ENCODE peak calls at places on chromosome 12, in four cellular contexts. Q is heart right ventricle, X is lower leg skin, R is tibial nerve. V is an unnamed sample.

GRCh38 chr12:96720363-96720705 is 186.7 kb upstream of the NEDD1 start:
- DNase-seq in R (no peak), X (no peak), Q (no peak), V (no peak)

GRCh38 chr12:89909753-89910152 is 201.1 kb upstream of the ATP2B1 start:
- DNase-seq in R (no peak), X (no peak), Q (no peak), V (no peak)

GRCh38 chr12:111322336-111323250 is 46.3 kb downstream of the PHETA1 start:
- DNase-seq in X (no peak), Q (peak; percentile 25), R (no peak), V (no peak)

GRCh38 chr12:116346222-116346621 is 68.7 kb upstream of the MED13L start:
- DNase-seq in R (no peak), Q (no peak), X (no peak), V (no peak)

GRCh38 chr12:12098689-12099010 is 27.9 kb downstream of the BCL2L14 start:
- DNase-seq in R (no peak), Q (no peak), X (no peak), V (no peak)

GRCh38 chr12:53234236-53234635 is 2.2 kb upstream of the RARG start:
- DNase-seq in X (no peak), Q (no peak), R (no peak), V (no peak)

GRCh38 chr12:80268924-80269749 is 169.8 kb downstream of the OTOGL start:
- DNase-seq in X (no peak), R (no peak), Q (no peak), V (no peak)

GRCh38 chr12:100539209-100539608 is 34.3 kb upstream of the GAS2L3 start:
- DNase-seq in Q (peak; percentile 10), X (no peak), R (no peak), V (no peak)

GRCh38 chr12:6959376-6960290 is 8.5 kb downstream of the PTPN6 start:
- DNase-seq in R (no peak), Q (peak; percentile 65), X (no peak), V (peak; percentile 73)

GRCh38 chr12:59587710-59588109 is 8.1 kb upstream of the SLC16A7 start:
- DNase-seq in R (no peak), Q (no peak), X (no peak), V (no peak)

GRCh38 chr12:64019654-64020053 is 175.2 kb downstream of the SRGAP1 start:
- DNase-seq in Q (no peak), X (no peak), R (no peak), V (no peak)

GRCh38 chr12:14554281-14555008 is 13.2 kb downstream of the PLBD1 start:
- DNase-seq in Q (peak; percentile 90), R (peak; percentile 59), X (peak; percentile 83), V (no peak)

GRCh38 chr12:117498256-117498655 is 136.8 kb upstream of the NOS1 start:
- DNase-seq in R (no peak), Q (no peak), X (no peak), V (no peak)

GRCh38 chr12:20220339-20220738 is 148.0 kb upstream of the PDE3A start:
- DNase-seq in R (no peak), Q (no peak), X (no peak), V (no peak)

GRCh38 chr12:95574799-95575452 is 23.6 kb upstream of the USP44 start:
- DNase-seq in Q (no peak), X (no peak), R (no peak), V (no peak)

GRCh38 chr12:80553316-80553715 is 109.3 kb downstream of the PTPRQ start:
- DNase-seq in Q (no peak), X (no peak), R (no peak), V (no peak)

GRCh38 chr12:94954029-94954685 is 49.3 kb downstream of the NDUFA12 start:
- DNase-seq in Q (no peak), X (peak; percentile 18), R (no peak), V (no peak)

GRCh38 chr12:91588874-91589454 is 406.3 kb upstream of the DCN start:
- DNase-seq in R (no peak), Q (no peak), X (no peak), V (no peak)

GRCh38 chr12:19546027-19546426 is 106.7 kb downstream of the AEBP2 start:
- DNase-seq in R (peak; percentile 26), Q (peak; percentile 13), X (peak; percentile 75), V (no peak)

GRCh38 chr12:117090816-117091711 is 8.2 kb downstream of the TESC start:
- DNase-seq in R (no peak), X (no peak), Q (no peak), V (no peak)

GRCh38 chr12:97982684-97983083 is 520.1 kb downstream of the RMST start:
- DNase-seq in R (no peak), X (no peak), Q (no peak), V (no peak)

GRCh38 chr12:25276199-25276937 is 25.6 kb upstream of the KRAS start:
- DNase-seq in X (no peak), Q (peak; percentile 8), R (peak; percentile 15), V (no peak)

GRCh38 chr12:110234197-110235154 is 46.6 kb upstream of the ATP2A2 start:
- DNase-seq in R (no peak), Q (no peak), X (no peak), V (no peak)

GRCh38 chr12:56457817-56458216 is 3.4 kb upstream of the MIP start:
- DNase-seq in X (no peak), R (no peak), Q (no peak), V (no peak)

GRCh38 chr12:112183141-112183581 is 57.8 kb downstream of the TRAFD1 start:
- DNase-seq in Q (no peak), X (no peak), R (no peak), V (no peak)

GRCh38 chr12:123232472-123232806 is 502 bp downstream of the MPHOSPH9 start:
- DNase-seq in X (peak; percentile 34), R (no peak), Q (no peak), V (peak; percentile 74)

GRCh38 chr12:50188280-50188781 is 21.2 kb upstream of the CERS5 start:
- DNase-seq in Q (no peak), X (no peak), R (no peak), V (no peak)

GRCh38 chr12:19323768-19324167 is 115.5 kb upstream of the AEBP2 start:
- DNase-seq in R (no peak), X (no peak), Q (no peak), V (no peak)

GRCh38 chr12:70598467-70599194 is 38.6 kb downstream of the PTPRB start:
- DNase-seq in Q (peak; percentile 71), X (no peak), R (no peak), V (no peak)

GRCh38 chr12:98896938-98897337 is 251.8 kb downstream of the APAF1 start:
- DNase-seq in X (no peak), Q (no peak), R (no peak), V (no peak)

GRCh38 chr12:6552140-6552551 is 3.7 kb downstream of the IFFO1 start:
- DNase-seq in Q (peak; percentile 77), X (no peak), R (no peak), V (peak; percentile 87)

GRCh38 chr12:52335598-52336262 is 14.5 kb upstream of the KRT83 start:
- DNase-seq in X (no peak), Q (no peak), R (no peak), V (no peak)

GRCh38 chr12:104596128-104596799 is 139.5 kb downstream of the CHST11 start:
- DNase-seq in Q (peak; percentile 41), R (no peak), X (peak; percentile 74), V (peak; percentile 77)

GRCh38 chr12:47237751-47238211 is 158.0 kb upstream of the AMIGO2 start:
- DNase-seq in Q (no peak), X (no peak), R (no peak), V (no peak)

GRCh38 chr12:15575797-15576560 is 213.2 kb downstream of the EPS8 start:
- DNase-seq in R (no peak), X (no peak), Q (no peak), V (no peak)

GRCh38 chr12:64780531-64781373 is 21.5 kb upstream of the GNS start:
- DNase-seq in R (no peak), X (no peak), Q (peak; percentile 20), V (no peak)

GRCh38 chr12:65656904-65657351 is 167.4 kb upstream of the HMGA2 start:
- DNase-seq in Q (no peak), R (no peak), X (no peak), V (no peak)

GRCh38 chr12:124567673-124568373 is 411 bp upstream of the NCOR2 start:
- DNase-seq in X (peak; percentile 90), R (peak; percentile 93), Q (peak; percentile 96), V (peak; percentile 95)
- H3K4me3 ChIP-seq in X (no peak overlapping the region), R (peak overlapping the region; percentile 67), Q (peak overlapping the region; percentile 53), V (peak overlapping the region; percentile 98)

DNA sequence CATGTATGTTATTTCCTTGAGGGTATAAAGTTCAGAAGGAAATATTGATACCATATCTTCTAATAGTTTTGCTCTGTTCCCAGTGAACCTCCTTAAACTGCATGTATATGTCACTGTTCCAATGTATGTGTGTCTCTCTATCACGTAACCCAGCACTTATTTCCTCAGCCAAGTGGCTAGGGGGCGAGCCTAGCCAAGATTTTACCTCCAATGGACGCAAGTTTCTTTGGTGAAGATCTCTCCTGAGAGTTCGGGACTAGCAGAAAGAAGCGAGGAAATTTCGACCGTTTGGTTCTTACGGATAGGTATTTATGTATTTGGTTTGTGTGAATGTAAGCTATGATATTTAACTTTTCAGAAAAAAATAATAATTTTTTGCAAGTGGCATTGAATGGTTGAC is 2.5 kb downstream of the SFSWAP start:
- DNase-seq in X (no peak), R (no peak), Q (no peak), V (no peak)
- TF ChIP-seq CTCF in X (no peak), R (no peak), Q (no peak), V (no peak)

DNA sequence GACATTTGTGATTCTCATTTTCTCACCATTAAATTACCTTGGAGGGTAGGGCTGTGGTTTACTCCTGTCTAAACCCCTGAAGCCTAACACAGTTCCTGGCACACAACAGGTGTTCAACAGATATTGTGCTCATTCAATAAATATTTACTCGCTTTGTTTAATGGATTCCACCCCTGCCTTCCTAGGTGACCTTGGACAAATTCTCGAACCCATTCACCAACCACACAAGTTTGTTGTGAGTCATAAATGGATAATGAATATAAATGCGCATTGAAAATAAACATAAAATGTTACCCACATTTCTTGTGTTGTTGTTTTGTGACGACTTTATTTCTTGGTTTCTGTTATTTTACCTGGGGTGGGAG is 362 bp upstream of the TSFM start:
- DNase-seq in Q (no peak), R (no peak), X (no peak), V (no peak)
- H3K4me3 ChIP-seq in Q (peak overlapping the region; percentile 96), R (peak overlapping the region; percentile 90), X (no peak overlapping the region), V (peak overlapping the region; percentile 79)

DNA sequence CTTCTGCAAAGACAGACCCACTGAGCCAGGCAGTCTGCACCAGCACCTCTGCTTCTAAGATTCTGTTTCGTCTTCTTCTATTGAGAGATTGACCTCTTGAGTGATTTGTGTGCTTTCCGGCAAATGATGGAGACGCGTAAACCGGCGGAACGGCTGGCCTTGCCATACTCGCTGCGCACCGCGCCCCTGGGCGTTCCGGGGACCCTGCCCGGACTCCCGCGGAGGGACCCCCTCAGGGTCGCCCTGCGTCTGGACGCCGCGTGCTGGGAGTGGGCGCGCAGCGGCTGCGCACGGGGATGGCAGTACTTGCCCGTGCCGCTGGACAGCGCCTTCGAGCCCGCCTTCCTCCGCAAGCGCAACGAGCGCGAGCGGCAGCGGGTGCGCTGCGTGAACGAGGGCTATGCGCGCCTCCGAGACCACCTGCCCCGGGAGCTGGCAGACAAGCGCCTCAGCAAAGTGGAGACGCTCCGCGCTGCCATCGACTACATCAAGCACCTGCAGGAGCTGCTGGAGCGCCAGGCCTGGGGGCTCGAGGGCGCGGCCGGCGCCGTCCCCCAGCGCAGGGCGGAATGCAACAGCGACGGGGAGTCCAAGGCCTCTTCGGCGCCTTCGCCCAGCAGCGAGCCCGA is 703 bp downstream of the ASCL4 start:
- DNase-seq in R (no peak), X (no peak), Q (no peak), V (no peak)
- TF ChIP-seq CTCF in R (no peak), X (no peak), Q (no peak), V (no peak)

V was measured in coronary artery.